ENCODE peak calls at places on chromosomes 2 and 18, in ten cellular contexts. A, J, Y, D, M, X, Z, K, N and E are unnamed samples.

GRCh38 chr2:66694087-66694858 is 259.3 kb downstream of the MEIS1 start:
- DNase-seq in N (no peak), D (no peak), J (no peak), K (no peak), Z (no peak), M (no peak), Y (no peak), A (no peak), X (no peak), E (no peak)

GRCh38 chr2:165016772-165017411 is 61.6 kb upstream of the SLC38A11 start:
- DNase-seq in A (peak), N (peak), Y (no peak), D (no peak), J (peak), K (peak), M (no peak), Z (no peak), X (peak), E (peak)

GRCh38 chr2:147845608-147846002 is 776 bp downstream of the ACVR2A start:
- DNase-seq in Y (no peak), X (peak), K (peak), M (no peak), Z (no peak), D (no peak), J (peak), A (no peak), N (no peak), E (peak)

GRCh38 chr2:67792796-67793195 is 270.0 kb downstream of the C1D start:
- DNase-seq in X (no peak), M (no peak), D (no peak), Z (no peak), J (no peak), N (no peak), Y (no peak), A (no peak), K (no peak), E (no peak)

GRCh38 chr2:74772071-74772470 is 61.9 kb upstream of the HK2 start:
- DNase-seq in A (no peak), N (no peak), X (peak), Y (no peak), Z (no peak), K (no peak), J (peak), M (no peak), D (no peak), E (no peak)

GRCh38 chr2:233919938-233920337 is 2.8 kb downstream of the TRPM8 start:
- DNase-seq in D (no peak), K (peak), Z (no peak), N (no peak), M (no peak), J (peak), A (no peak), X (peak), Y (no peak), E (peak)

GRCh38 chr2:6184532-6185302 is 492.5 kb downstream of the SOX11 start:
- DNase-seq in J (no peak), A (no peak), M (no peak), Y (no peak), N (no peak), D (no peak), K (peak), Z (no peak), X (peak), E (peak)

GRCh38 chr2:178426388-178426787 is 24.6 kb downstream of the PRKRA start:
- DNase-seq in Y (no peak), M (no peak), A (no peak), X (peak), J (peak), Z (no peak), N (no peak), K (peak), D (no peak), E (no peak)

GRCh38 chr2:27156739-27157475 is 8.1 kb downstream of the TCF23 start:
- DNase-seq in J (no peak), N (no peak), M (no peak), K (no peak), X (no peak), Z (peak), A (no peak), Y (no peak), D (no peak), E (no peak)

GRCh38 chr2:198376677-198377076 is 572.3 kb downstream of the PLCL1 start:
- DNase-seq in Z (no peak), A (no peak), M (no peak), X (peak), D (no peak), Y (no peak), K (peak), J (peak), N (peak), E (peak)

GRCh38 chr2:43823751-43824150 is 14.9 kb downstream of the ABCG5 start:
- DNase-seq in D (no peak), X (no peak), Y (no peak), K (no peak), J (no peak), A (no peak), Z (no peak), M (no peak), N (no peak), E (no peak)

GRCh38 chr2:127953128-127953718 is 67.5 kb upstream of the AMMECR1L start:
- DNase-seq in D (no peak), A (no peak), K (peak), J (no peak), M (peak), N (no peak), Y (no peak), X (peak), Z (peak), E (peak)

GRCh38 chr2:130878316-130878715 is 41.6 kb downstream of the ARHGEF4 start:
- DNase-seq in Z (peak), N (no peak), D (no peak), M (no peak), K (no peak), X (no peak), J (no peak), Y (no peak), A (no peak), E (no peak)

GRCh38 chr2:220533485-220533884 is 906.1 kb downstream of the SLC4A3 start:
- DNase-seq in N (peak), M (no peak), D (no peak), A (no peak), X (no peak), Z (no peak), K (peak), J (peak), Y (no peak), E (peak)

GRCh38 chr18:3172081-3172480 is 47.7 kb downstream of the MYOM1 start:
- DNase-seq in X (no peak), K (no peak), A (no peak), D (no peak), N (no peak), Z (no peak), J (no peak), Y (no peak), M (no peak), E (no peak)

GRCh38 chr2:84832772-84833461 is 48.0 kb downstream of the TRABD2A start:
- DNase-seq in N (no peak), M (peak), Z (peak), Y (no peak), A (peak), J (no peak), D (no peak), X (no peak), K (no peak), E (no peak)

GRCh38 chr2:216857131-216857550 is 2.7 kb downstream of the TNP1 start:
- DNase-seq in X (peak), M (no peak), N (no peak), Z (no peak), Y (no peak), J (peak), D (no peak), A (no peak), K (no peak), E (peak)

GRCh38 chr2:158024288-158024898 is 77.3 kb upstream of the UPP2 start:
- DNase-seq in Z (no peak), N (peak), M (peak), K (peak), D (no peak), Y (peak), J (peak), X (peak), A (peak), E (peak)

GRCh38 chr2:39202639-39203369 is 41.0 kb downstream of the CDKL4 start:
- DNase-seq in Z (no peak), K (peak), N (no peak), J (peak), D (no peak), A (no peak), X (peak), Y (no peak), M (no peak), E (peak)

GRCh38 chr2:161223139-161223732 is 63.0 kb downstream of the TANK start:
- DNase-seq in Z (no peak), J (peak), A (no peak), K (peak), M (no peak), X (peak), D (no peak), N (peak), Y (no peak), E (peak)

GRCh38 chr2:223306371-223306770 is 254.4 kb downstream of the KCNE4 start:
- DNase-seq in Y (no peak), X (peak), D (no peak), K (peak), M (no peak), Z (no peak), J (peak), N (peak), A (no peak), E (peak)
- TF ChIP-seq CTCF in Y (peak), X (peak), D (no peak), K (peak), M (peak), Z (peak), J (peak), N (peak), A (no peak), E (peak)

DNA sequence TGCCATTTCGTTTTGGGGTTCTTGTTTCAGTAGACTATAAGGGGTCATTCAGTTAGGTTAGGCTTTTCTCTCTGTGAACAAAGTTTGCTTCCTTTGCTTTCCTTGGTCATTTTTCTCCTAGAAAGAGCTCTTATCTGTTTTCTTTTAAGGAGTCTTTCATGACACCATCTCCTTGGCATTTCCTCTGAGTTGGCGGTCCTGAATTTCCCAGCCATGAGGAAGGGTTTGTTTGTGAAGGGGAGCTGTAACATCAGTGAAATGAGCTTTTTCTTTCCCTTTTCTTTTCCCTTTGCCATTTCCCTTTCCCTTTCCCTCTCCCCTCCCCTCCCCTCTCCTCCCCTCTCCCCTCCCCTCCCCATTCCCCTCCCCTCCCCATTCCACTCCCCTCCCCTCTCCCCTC is 61.7 kb downstream of the MAP4K4 start:
- DNase-seq in M (no peak), X (peak), D (no peak), A (no peak), Z (no peak), K (peak), N (peak), J (peak), Y (no peak), E (peak)
- H3K4me3 ChIP-seq in M (no peak), X (no peak), D (no peak), A (no peak), Z (no peak), K (no peak), N (peak), J (no peak), Y (no peak), E (no peak)

DNA sequence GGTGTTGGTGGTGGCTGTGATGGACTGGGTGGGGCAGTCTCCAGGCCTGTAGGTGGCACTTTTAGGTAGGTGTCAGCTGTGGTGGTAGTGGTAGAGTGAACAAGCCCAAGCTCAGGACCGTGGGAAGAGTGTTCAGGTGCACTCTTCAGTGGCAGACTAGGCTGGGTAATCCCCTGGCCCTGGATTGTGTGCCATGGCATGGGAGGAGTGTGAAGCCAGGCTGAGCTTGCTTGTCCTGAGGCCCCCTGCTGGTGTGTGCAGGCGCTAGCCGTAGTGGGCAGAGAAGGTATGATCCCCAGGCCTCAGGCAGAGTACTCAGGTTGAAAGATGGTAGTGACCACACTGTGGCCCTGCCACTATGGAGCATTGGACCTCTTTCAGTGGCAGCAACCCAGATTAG is 850.3 kb downstream of the DSC3 start:
- DNase-seq in Y (no peak), A (no peak), Z (no peak), M (no peak), N (no peak), K (no peak), D (no peak), X (no peak), J (no peak), E (no peak)
- TF ChIP-seq CTCF in Y (no peak), A (no peak), Z (no peak), M (no peak), N (no peak), K (no peak), D (no peak), X (no peak), J (no peak), E (no peak)

DNA sequence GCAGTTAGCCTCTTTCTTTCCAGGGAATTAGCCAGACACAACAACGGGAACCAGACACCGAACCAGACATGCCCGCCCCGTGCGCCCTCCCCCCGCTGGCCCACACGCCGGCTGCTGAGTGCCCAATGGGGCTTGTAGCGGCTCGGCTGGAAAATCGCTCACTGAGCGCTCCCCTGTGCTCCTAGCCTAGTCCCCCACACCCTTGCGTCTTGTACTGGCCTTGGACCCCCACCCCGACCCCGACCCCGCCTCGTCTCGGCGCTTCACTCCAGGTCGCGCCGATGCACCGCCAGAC is 1.3 kb downstream of the GAD1 start:
- DNase-seq in K (no peak), N (no peak), Z (no peak), X (no peak), Y (no peak), M (no peak), D (no peak), A (no peak), J (no peak), E (no peak)
- H3K4me3 ChIP-seq in K (no peak), N (peak), Z (peak), X (peak), Y (peak), M (peak), D (peak), A (peak), J (no peak), E (no peak)

DNA sequence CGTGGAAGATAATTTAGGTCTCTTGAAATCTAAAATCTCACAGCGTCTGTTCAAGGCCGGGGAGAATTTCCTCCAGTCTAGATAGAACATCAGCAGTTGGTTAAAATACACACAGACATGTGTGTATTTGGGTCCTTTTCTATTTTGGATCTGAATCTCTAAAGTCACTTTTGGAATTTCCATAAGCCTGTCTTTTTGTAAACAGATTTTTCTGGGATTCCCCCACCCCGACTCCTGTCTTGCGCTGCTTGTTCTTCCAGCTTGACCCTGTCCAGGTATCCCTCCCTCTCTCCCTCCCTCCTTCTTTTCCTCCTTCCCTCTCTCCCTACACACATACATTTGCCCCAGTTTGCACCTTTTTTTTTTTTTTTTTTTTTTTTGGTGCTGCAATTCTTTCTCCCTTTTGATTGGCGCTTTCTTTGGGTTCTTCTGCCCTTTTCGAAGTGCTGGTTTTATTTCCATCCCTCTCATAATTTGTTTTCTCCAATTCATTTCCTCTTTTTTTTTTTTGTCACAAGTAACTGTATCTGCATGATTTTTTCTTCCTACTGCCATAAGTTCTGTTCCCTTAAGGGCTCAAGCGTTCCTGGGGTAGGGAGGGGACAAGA is 114.8 kb upstream of the SERTAD2 start:
- DNase-seq in A (no peak), J (no peak), Z (no peak), X (no peak), N (no peak), K (no peak), Y (no peak), D (no peak), M (no peak), E (no peak)
- TF ChIP-seq CTCF in A (no peak), J (no peak), Z (no peak), X (no peak), N (no peak), K (no peak), Y (no peak), D (no peak), M (no peak), E (no peak)

DNA sequence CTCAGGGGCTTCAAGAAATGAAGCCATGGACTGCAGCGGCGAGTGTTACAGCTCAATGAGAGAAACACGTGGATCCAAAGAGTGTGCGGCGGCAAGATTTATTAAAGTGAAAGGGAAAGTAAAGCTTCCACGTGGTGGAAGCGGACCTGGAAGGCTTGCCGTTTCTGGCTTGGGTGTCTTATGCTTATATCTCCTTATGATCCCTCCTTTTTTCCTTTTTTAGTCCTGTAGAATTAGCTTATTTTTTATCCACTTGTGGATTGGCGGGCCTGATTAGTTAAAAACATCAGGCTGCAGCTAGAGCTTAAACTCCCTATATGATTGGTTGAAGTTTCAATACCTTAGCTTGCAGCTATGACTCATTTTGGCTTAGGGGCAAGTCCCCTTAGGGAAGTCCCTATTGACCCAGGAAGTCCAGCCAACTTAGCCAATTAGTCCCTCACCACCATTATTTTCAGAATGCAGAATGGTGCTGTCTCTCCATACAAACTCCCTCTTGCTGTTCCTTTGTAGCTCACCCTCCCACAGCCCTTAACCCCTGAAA is 11.6 kb upstream of the HNMT start:
- DNase-seq in X (no peak), M (no peak), Z (no peak), N (no peak), D (no peak), A (no peak), Y (no peak), J (no peak), K (no peak), E (peak)
- H3K4me3 ChIP-seq in X (no peak), M (peak), Z (peak), N (no peak), D (no peak), A (peak), Y (peak), J (no peak), K (no peak), E (no peak)

GRCh38 chr18:63119647-63120046 is 199.9 kb downstream of the BCL2 start:
- DNase-seq in K (peak), M (no peak), X (peak), Z (no peak), Y (no peak), D (no peak), N (peak), J (peak), A (no peak), E (peak)
- TF ChIP-seq CTCF in K (peak), M (peak), X (peak), Z (peak), Y (peak), D (peak), N (peak), J (peak), A (peak), E (peak)

GRCh38 chr18:36728345-36728744 is 100.5 kb downstream of the TPGS2 start:
- DNase-seq in M (no peak), X (no peak), K (no peak), Y (no peak), N (no peak), A (no peak), J (no peak), D (no peak), Z (no peak), E (no peak)

GRCh38 chr18:36719630-36720029 is 109.2 kb downstream of the TPGS2 start:
- DNase-seq in D (no peak), K (no peak), N (no peak), J (no peak), M (no peak), X (no peak), Y (no peak), A (no peak), Z (no peak), E (no peak)

GRCh38 chr18:36724169-36724568 is 104.6 kb downstream of the TPGS2 start:
- DNase-seq in Y (no peak), N (no peak), M (no peak), X (no peak), K (no peak), D (no peak), A (no peak), Z (no peak), J (no peak), E (no peak)

GRCh38 chr18:36729197-36729596 is 99.6 kb downstream of the TPGS2 start:
- DNase-seq in A (no peak), J (no peak), X (no peak), M (no peak), D (no peak), N (no peak), Y (no peak), K (no peak), Z (no peak), E (no peak)

GRCh38 chr18:36724591-36725001 is 104.2 kb downstream of the TPGS2 start:
- DNase-seq in X (peak), D (no peak), Z (peak), Y (peak), K (peak), A (peak), N (no peak), J (no peak), M (no peak), E (peak)
- H3K4me3 ChIP-seq in X (no peak), D (no peak), Z (peak), Y (peak), K (no peak), A (no peak), N (no peak), J (no peak), M (no peak), E (no peak)

DNA sequence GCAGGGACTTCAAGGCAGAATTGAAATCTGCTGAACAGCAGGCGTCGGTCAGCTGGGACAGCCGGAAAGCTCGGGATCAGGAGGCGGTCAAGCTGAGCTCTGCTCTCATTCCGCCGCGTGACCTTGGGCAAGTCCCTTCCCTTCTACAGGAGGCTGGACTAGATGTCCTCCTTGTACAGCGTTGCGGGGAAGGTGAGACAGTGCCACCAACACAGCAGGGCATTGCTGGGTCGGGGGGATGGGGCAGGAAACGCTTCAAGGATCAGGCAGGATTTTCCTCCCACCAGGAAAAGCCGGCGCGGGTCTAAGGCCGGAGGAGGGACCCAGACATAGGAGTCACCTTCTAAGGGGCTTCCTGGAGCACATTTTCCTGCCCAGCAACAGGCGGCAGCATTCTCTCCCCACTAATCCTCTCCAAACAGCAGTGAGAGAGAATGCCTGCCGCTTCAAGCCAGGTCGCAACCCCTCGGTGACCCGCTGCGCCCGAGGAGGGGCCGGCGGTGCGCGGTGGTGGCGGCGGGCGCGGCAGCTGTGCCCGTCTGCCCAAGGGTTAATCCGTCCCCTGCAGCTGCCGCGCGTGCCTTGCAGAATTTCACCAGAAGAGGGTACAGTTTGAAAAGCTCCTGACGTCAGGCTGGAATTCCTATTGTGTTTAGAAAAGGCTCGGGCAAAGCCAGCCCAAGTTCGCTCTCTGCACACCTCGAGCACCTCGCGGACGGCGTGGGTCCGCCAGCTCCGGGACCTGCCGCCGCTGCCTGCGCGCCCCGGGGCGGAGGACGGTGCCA is at the start of gene KCNF1:
- DNase-seq in M (no peak), N (peak), K (peak), X (peak), Y (no peak), Z (peak), J (peak), D (no peak), A (no peak), E (peak)
- TF ChIP-seq CTCF in M (peak), N (peak), K (peak), X (no peak), Y (no peak), Z (no peak), J (peak), D (no peak), A (no peak), E (peak)